ENCODE peak calls at places on chromosome 1, in five cellular contexts. M, S, Q, O and B are unnamed samples.

GRCh38 chr1:218347316-218347712 is 2.2 kb downstream of the TGFB2 start:
- DNase-seq in M (no peak), S (no peak), Q (no peak), O (no peak), B (peak; percentile 32)

GRCh38 chr1:226425004-226425378 is 17.1 kb upstream of the PARP1 start:
- DNase-seq in M (no peak), S (no peak), Q (no peak), O (no peak), B (no peak)

GRCh38 chr1:5491207-5491904 is 500.9 kb downstream of the NPHP4 start:
- DNase-seq in M (no peak), S (no peak), Q (no peak), O (no peak), B (no peak)

GRCh38 chr1:21910528-21911204 is 26.4 kb downstream of the HSPG2 start:
- DNase-seq in M (no peak), S (no peak), Q (no peak), O (no peak), B (no peak)

GRCh38 chr1:19333587-19334354 is 21.6 kb downstream of the SLC66A1 start:
- DNase-seq in M (no peak), S (no peak), Q (no peak), O (no peak), B (no peak)

GRCh38 chr1:164760585-164760968 is 201.6 kb downstream of the PBX1 start:
- DNase-seq in M (no peak), S (no peak), Q (no peak), O (no peak), B (no peak)

GRCh38 chr1:106944721-106945120 is 111.8 kb upstream of the PRMT6 start:
- DNase-seq in M (no peak), S (no peak), Q (no peak), O (no peak), B (no peak)

GRCh38 chr1:92838519-92838918 is 6.7 kb downstream of the RPL5 start:
- DNase-seq in M (no peak), S (no peak), Q (no peak), O (no peak), B (no peak)

GRCh38 chr1:103284270-103284669 is 175.9 kb upstream of the COL11A1 start:
- DNase-seq in M (no peak), S (no peak), Q (no peak), O (no peak), B (no peak)

GRCh38 chr1:100536031-100536430 is 1.9 kb upstream of the GPR88 start:
- DNase-seq in M (no peak), S (no peak), Q (no peak), O (no peak), B (no peak)

GRCh38 chr1:20211511-20211931 is 25.2 kb upstream of the PLA2G2C start:
- DNase-seq in M (no peak), S (no peak), Q (no peak), O (peak; percentile 62), B (no peak)

GRCh38 chr1:20266141-20266540 is 24.5 kb upstream of the VWA5B1 start:
- DNase-seq in M (no peak), S (no peak), Q (no peak), O (no peak), B (no peak)